ENCODE peak calls at places on chromosomes 5 and 9, in nine cellular contexts. O is T-helper 1 cell; N is T-cell; M is left colon; T is stimulated activated CD4-positive, alpha-beta T cell treated with anti-CD3 and anti-CD28 coated beads, Interleukin-1b, Interleukin-23, amount 100 ng/mL, for 4 hours; U is stromal cell of bone marrow; S is hepatic stellate cell; G is right lobe of liver; I is fibroblast of mammary gland. P is an unnamed sample.

GRCh38 chr9:4714266-4715016 is 26.6 kb downstream of the AK3 start:
- DNase-seq in O (no peak), N (no peak), M (no peak), T (no peak), U (no peak), S (no peak), G (no peak), I (no peak), P (peak; percentile 39)

GRCh38 chr5:32916648-32917047 is 205.5 kb downstream of the NPR3 start:
- DNase-seq in O (no peak), N (no peak), M (peak; percentile 12), T (no peak), U (peak; percentile 27), S (peak; percentile 16), G (no peak), I (peak; percentile 44), P (no peak)

GRCh38 chr5:53089481-53089976 is 20.0 kb downstream of the MOCS2 start:
- DNase-seq in O (no peak), N (no peak), M (no peak), T (no peak), U (no peak), S (no peak), G (no peak), I (peak; percentile 8), P (no peak)

GRCh38 chr9:113461285-113461684 is 2.2 kb upstream of the RGS3 start:
- DNase-seq in O (no peak), N (no peak), M (no peak), T (no peak), U (no peak), S (no peak), G (no peak), I (no peak), P (no peak)

GRCh38 chr9:36102742-36103495 is 33.6 kb upstream of the GLIPR2 start:
- DNase-seq in O (peak; percentile 75), N (peak; percentile 77), M (peak; percentile 93), T (peak; percentile 87), U (no peak), S (peak; percentile 18), G (peak; percentile 80), I (peak; percentile 80), P (peak; percentile 49)

GRCh38 chr9:4997196-4997595 is 12.1 kb downstream of the JAK2 start:
- DNase-seq in O (no peak), N (no peak), M (no peak), T (no peak), U (peak; percentile 40), S (no peak), G (no peak), I (peak; percentile 59), P (no peak)

GRCh38 chr9:2494571-2494970 is 127.0 kb upstream of the VLDLR start:
- DNase-seq in O (no peak), N (no peak), M (no peak), T (no peak), U (peak; percentile 16), S (peak; percentile 58), G (no peak), I (peak; percentile 52), P (peak; percentile 48)

GRCh38 chr9:101711330-101711941 is 27.0 kb downstream of the GRIN3A start:
- DNase-seq in O (no peak), N (no peak), M (peak; percentile 11), T (no peak), U (no peak), S (no peak), G (no peak), I (peak; percentile 8), P (no peak)